ENCODE peak calls at places on chromosomes 7 and 10, in six cellular contexts. G is GM23338, L is hepatocyte, Z is GM23248, B is HCT116, H is MM.1S. S is an unnamed sample. For H3K4me1, the result is how much of the 10 kb centered on the place peaks cover.

GRCh38 chr7:32298403-32299132 is 191.6 kb downstream of the LSM5 start:
- DNase-seq in G (peak), L (peak), Z (peak), B (no peak), H (no peak), S (no peak)

GRCh38 chr10:102669206-102670064 is 25.2 kb downstream of the TRIM8 start:
- DNase-seq in G (peak), L (peak), Z (peak), B (peak), H (peak), S (peak)

GRCh38 chr10:31101123-31101522 is 69.5 kb upstream of the ZNF438 start:
- DNase-seq in G (no peak), L (peak), Z (peak), B (peak), H (no peak), S (peak)

GRCh38 chr7:25371972-25372371 is 143.7 kb upstream of the NPVF start:
- DNase-seq in G (no peak), L (no peak), Z (no peak), B (no peak), H (no peak), S (no peak)

GRCh38 chr7:1742555-1743303 is 72.7 kb downstream of the ELFN1 start:
- DNase-seq in G (no peak), L (peak), Z (peak), B (no peak), H (no peak), S (peak)

GRCh38 chr10:35079763-35080162 is 10.4 kb downstream of the CUL2 start:
- DNase-seq in G (no peak), L (peak), Z (peak), B (peak), H (no peak), S (peak)

GRCh38 chr10:91541481-91541880 is 91.4 kb downstream of the PPP1R3C start:
- DNase-seq in G (no peak), L (no peak), Z (no peak), B (no peak), H (no peak), S (no peak)

GRCh38 chr10:45422862-45423659 is 49.0 kb downstream of the ALOX5 start:
- DNase-seq in G (no peak), L (no peak), Z (no peak), B (no peak), H (no peak), S (no peak)

GRCh38 chr7:100720320-100720644 is at the start of gene EPO:
- DNase-seq in G (peak), L (no peak), Z (peak), B (no peak), H (no peak), S (no peak)

GRCh38 chr7:131015131-131015954 is 281.3 kb upstream of the KLF14 start:
- DNase-seq in G (no peak), L (no peak), Z (peak), B (peak), H (no peak), S (peak)

GRCh38 chr7:2645274-2645868 is 13.6 kb downstream of the TTYH3 start:
- DNase-seq in G (peak), L (no peak), Z (no peak), B (no peak), H (peak), S (no peak)

GRCh38 chr7:38502289-38502688 is 128.9 kb downstream of the AMPH start:
- DNase-seq in G (peak), L (peak), Z (no peak), B (no peak), H (no peak), S (peak)

GRCh38 chr7:91659096-91659495 is 221.4 kb downstream of the MTERF1 start:
- DNase-seq in G (no peak), L (no peak), Z (no peak), B (no peak), H (no peak), S (no peak)

GRCh38 chr10:92238062-92238585 is 52.8 kb downstream of the CPEB3 start:
- DNase-seq in G (no peak), L (no peak), Z (no peak), B (no peak), H (no peak), S (no peak)

GRCh38 chr7:126079151-126079550 is 1149.5 kb upstream of the POT1 start:
- DNase-seq in G (peak), L (no peak), Z (no peak), B (no peak), H (no peak), S (no peak)

GRCh38 chr7:132419538-132419937 is 156.7 kb downstream of the PLXNA4 start:
- DNase-seq in G (no peak), L (no peak), Z (no peak), B (no peak), H (no peak), S (no peak)

GRCh38 chr7:131307627-131308026 is 20.0 kb upstream of the MKLN1 start:
- DNase-seq in G (no peak), L (no peak), Z (no peak), B (no peak), H (no peak), S (no peak)

GRCh38 chr10:21084700-21085099 is 187.6 kb upstream of the NEBL start:
- DNase-seq in G (no peak), L (no peak), Z (no peak), B (no peak), H (no peak), S (no peak)

GRCh38 chr7:149310113-149310836 is 48.3 kb downstream of the ZNF783 start:
- DNase-seq in G (peak), L (peak), Z (peak), B (peak), H (peak), S (peak)

GRCh38 chr7:95843286-95843685 is 70.9 kb downstream of the DYNC1I1 start:
- DNase-seq in G (peak), L (no peak), Z (peak), B (no peak), H (no peak), S (peak)

GRCh38 chr7:42575161-42575560 is 336.7 kb downstream of the C7orf25 start:
- DNase-seq in G (no peak), L (no peak), Z (no peak), B (no peak), H (no peak), S (no peak)

GRCh38 chr7:43311694-43312093 is 199.2 kb downstream of the HECW1 start:
- DNase-seq in G (no peak), L (no peak), Z (no peak), B (no peak), H (no peak), S (no peak)

GRCh38 chr7:153286763-153287162 is 527.2 kb downstream of the ACTR3B start:
- DNase-seq in G (no peak), L (peak), Z (no peak), B (no peak), H (no peak), S (no peak)

GRCh38 chr7:40733578-40733977 is 598.8 kb downstream of the SUGCT start:
- DNase-seq in G (no peak), L (no peak), Z (no peak), B (no peak), H (no peak), S (no peak)

GRCh38 chr7:49885593-49886285 is 112.3 kb downstream of the VWC2 start:
- DNase-seq in G (no peak), L (no peak), Z (no peak), B (no peak), H (peak), S (no peak)

GRCh38 chr7:4091767-4092166 is 590.3 kb upstream of the FOXK1 start:
- DNase-seq in G (no peak), L (no peak), Z (no peak), B (no peak), H (no peak), S (peak)

GRCh38 chr10:89390875-89391576 is 1.4 kb upstream of the IFIT1 start:
- DNase-seq in G (no peak), L (no peak), Z (no peak), B (no peak), H (peak), S (no peak)

GRCh38 chr7:2204446-2204845 is 28.3 kb downstream of the MAD1L1 start:
- DNase-seq in G (no peak), L (no peak), Z (no peak), B (no peak), H (no peak), S (no peak)

GRCh38 chr10:48456361-48456804 is 148.5 kb downstream of the ARHGAP22 start:
- DNase-seq in G (peak), L (peak), Z (no peak), B (no peak), H (no peak), S (no peak)

GRCh38 chr7:55387062-55387965 is 22.2 kb downstream of the LANCL2 start:
- DNase-seq in G (peak), L (no peak), Z (no peak), B (no peak), H (no peak), S (peak)

GRCh38 chr7:74094224-74095095 is 10.9 kb downstream of the LIMK1 start:
- DNase-seq in G (peak), L (peak), Z (peak), B (peak), H (no peak), S (peak)

GRCh38 chr10:22740180-22740579 is 25.8 kb upstream of the PIP4K2A start:
- DNase-seq in G (no peak), L (no peak), Z (no peak), B (no peak), H (no peak), S (peak)
- TF ChIP-seq EZH2phosphoT487 in G (no peak), L (no peak), Z (no peak), B (no peak), H (no peak), S (no peak)

DNA sequence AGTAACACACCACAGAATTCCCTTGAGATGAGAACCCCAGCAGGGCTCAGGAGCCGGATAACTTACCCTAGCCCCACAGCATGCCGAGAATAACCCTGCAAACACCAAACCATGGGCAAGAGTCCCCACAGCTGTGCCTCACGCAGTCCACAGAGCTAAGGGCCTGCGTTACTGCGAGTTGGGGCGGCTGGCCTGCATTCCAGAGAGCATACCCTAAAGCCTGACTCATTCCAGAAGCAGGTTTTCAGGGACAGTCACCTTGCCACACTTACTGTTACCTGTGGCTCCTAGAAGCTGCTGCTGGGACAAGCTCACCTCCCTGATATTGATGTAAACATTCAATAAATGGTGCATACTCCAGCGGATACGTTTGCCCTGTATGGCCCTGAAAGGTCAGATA is 18.6 kb downstream of the FGFR2 start:
- DNase-seq in G (peak), L (peak), Z (no peak), B (no peak), H (no peak), S (peak)
- H3K4me1 ChIP-seq in G (half or more), L (under half), Z (under half), B (under half), H (under half), S (under half)

DNA sequence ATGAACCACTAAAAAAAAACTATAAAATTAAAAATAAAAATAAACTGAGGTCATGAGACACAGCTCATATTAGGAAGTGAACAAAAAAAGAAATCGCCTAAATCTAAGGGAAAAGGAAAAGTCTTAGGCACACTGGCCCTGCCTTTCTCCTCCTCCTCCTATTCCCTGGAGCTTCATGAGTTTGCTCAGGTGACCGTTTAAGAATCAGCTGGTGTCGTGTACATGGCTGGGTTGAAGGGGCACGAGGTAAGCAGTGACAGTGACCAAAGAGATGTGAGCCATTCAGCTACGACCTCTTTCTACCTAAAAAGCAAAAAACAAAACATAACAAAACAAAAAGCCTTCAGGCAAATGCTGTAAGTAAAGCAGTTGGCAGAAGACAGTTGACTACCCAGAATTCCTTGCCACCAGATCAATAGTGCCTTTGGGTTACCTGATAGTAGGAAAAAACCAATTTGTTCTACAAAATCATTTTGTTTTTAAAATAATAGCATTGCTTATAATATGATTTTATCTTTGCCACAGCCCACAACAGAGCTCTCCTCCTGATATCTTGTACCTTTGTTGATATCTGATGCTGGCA is 135.4 kb downstream of the DOCK4 start:
- DNase-seq in G (no peak), L (no peak), Z (no peak), B (no peak), H (no peak), S (no peak)
- TF ChIP-seq EZH2 in G (no peak), L (no peak), Z (no peak), B (no peak), H (no peak), S (no peak)

GRCh38 chr7:87476179-87476557 is 688 bp upstream of the ABCB4 start:
- DNase-seq in G (no peak), L (no peak), Z (peak), B (no peak), H (no peak), S (no peak)

GRCh38 chr7:87474533-87475358 is 734 bp downstream of the ABCB4 start:
- DNase-seq in G (peak), L (peak), Z (peak), B (no peak), H (no peak), S (peak)

GRCh38 chr7:87475359-87476178 is at the start of gene ABCB4:
- DNase-seq in G (peak), L (peak), Z (peak), B (no peak), H (no peak), S (no peak)

GRCh38 chr7:87473192-87473591 is 2.3 kb downstream of the ABCB4 start:
- DNase-seq in G (no peak), L (no peak), Z (no peak), B (no peak), H (no peak), S (no peak)

DNA sequence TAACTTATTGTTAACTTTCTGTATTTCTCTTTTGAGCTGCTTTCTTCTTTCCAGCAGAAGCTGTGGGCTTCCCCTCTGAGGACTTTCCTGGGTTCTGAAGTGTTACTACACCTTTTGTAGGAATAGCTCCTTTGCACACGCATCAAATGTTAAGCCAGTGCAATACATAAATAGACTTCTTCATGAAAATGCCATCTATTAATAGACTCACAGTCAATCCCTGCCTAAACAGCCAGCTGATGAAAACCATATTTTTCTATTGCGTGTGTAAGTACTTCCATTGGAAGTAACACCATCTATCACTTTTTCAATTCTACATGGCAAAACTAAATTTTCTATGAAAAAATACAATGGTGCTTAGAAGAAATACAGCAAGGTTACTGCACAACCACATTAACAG is 1.4 kb downstream of the ABCB4 start:
- DNase-seq in G (no peak), L (no peak), Z (peak), B (no peak), H (no peak), S (no peak)
- TF ChIP-seq EZH2phosphoT487 in G (no peak), L (no peak), Z (no peak), B (no peak), H (no peak), S (no peak)

S was measured in PC-3.